ENCODE peak calls at places on chromosomes 1 and 21, in six cellular contexts. One of them, this sample, is unnamed.
A peak's percentile ranks its signal among the peaks of the same experiment; 100 is the strongest.

GRCh38 chr1:225768662-225769426 is 8.8 kb upstream of the SRP9 start:
- DNase-seq in lung: no peak
- DNase-seq in right atrium auricular region: no peak
- DNase-seq in HCT116: no peak
- DNase-seq in fibroblast of villous mesenchyme: no peak
- DNase-seq in Peyer's patch: no peak
- DNase-seq in this sample: no peak

GRCh38 chr1:91803847-91804545 is 82.0 kb downstream of the TGFBR3 start:
- DNase-seq in right atrium auricular region: no peak
- DNase-seq in Peyer's patch: no peak
- DNase-seq in lung: no peak
- DNase-seq in fibroblast of villous mesenchyme: no peak
- DNase-seq in HCT116: no peak
- DNase-seq in this sample: no peak

GRCh38 chr1:171563675-171564074 is 58.4 kb upstream of the MYOCOS start:
- DNase-seq in right atrium auricular region: no peak
- DNase-seq in lung: no peak
- DNase-seq in Peyer's patch: no peak
- DNase-seq in HCT116: no peak
- DNase-seq in fibroblast of villous mesenchyme: peak; percentile 37
- DNase-seq in this sample: peak; percentile 20

GRCh38 chr1:149929847-149930246 is 2.2 kb upstream of the SF3B4 start:
- DNase-seq in lung: no peak
- DNase-seq in right atrium auricular region: no peak
- DNase-seq in HCT116: no peak
- DNase-seq in fibroblast of villous mesenchyme: no peak
- DNase-seq in Peyer's patch: no peak
- DNase-seq in this sample: no peak

GRCh38 chr1:43525995-43526394 is 4.7 kb upstream of the PTPRF start:
- DNase-seq in Peyer's patch: peak; percentile 46
- DNase-seq in fibroblast of villous mesenchyme: peak; percentile 61
- DNase-seq in HCT116: peak; percentile 67
- DNase-seq in right atrium auricular region: no peak
- DNase-seq in lung: no peak
- DNase-seq in this sample: peak; percentile 76

GRCh38 chr1:2553871-2554620 is 2.1 kb upstream of the TNFRSF14 start:
- DNase-seq in Peyer's patch: no peak
- DNase-seq in HCT116: no peak
- DNase-seq in right atrium auricular region: no peak
- DNase-seq in fibroblast of villous mesenchyme: no peak
- DNase-seq in lung: no peak
- DNase-seq in this sample: no peak

GRCh38 chr1:81471255-81471654 is 329.5 kb upstream of the ADGRL2 start:
- DNase-seq in HCT116: no peak
- DNase-seq in lung: no peak
- DNase-seq in Peyer's patch: no peak
- DNase-seq in right atrium auricular region: no peak
- DNase-seq in fibroblast of villous mesenchyme: no peak
- DNase-seq in this sample: no peak

GRCh38 chr1:37305841-37306240 is 168.5 kb upstream of the ZC3H12A start:
- DNase-seq in Peyer's patch: no peak
- DNase-seq in HCT116: no peak
- DNase-seq in right atrium auricular region: no peak
- DNase-seq in lung: no peak
- DNase-seq in fibroblast of villous mesenchyme: no peak
- DNase-seq in this sample: no peak

GRCh38 chr1:153272186-153272585 is 12.7 kb downstream of the LORICRIN start:
- DNase-seq in Peyer's patch: no peak
- DNase-seq in right atrium auricular region: no peak
- DNase-seq in HCT116: no peak
- DNase-seq in fibroblast of villous mesenchyme: no peak
- DNase-seq in lung: no peak
- DNase-seq in this sample: no peak

GRCh38 chr21:21622460-21623234 is 624.4 kb downstream of the NCAM2 start:
- DNase-seq in fibroblast of villous mesenchyme: no peak
- DNase-seq in lung: no peak
- DNase-seq in HCT116: no peak
- DNase-seq in right atrium auricular region: no peak
- DNase-seq in Peyer's patch: no peak
- DNase-seq in this sample: no peak

GRCh38 chr1:64536836-64537490 is 67.0 kb downstream of the CACHD1 start:
- DNase-seq in lung: peak; percentile 43
- DNase-seq in HCT116: no peak
- DNase-seq in fibroblast of villous mesenchyme: no peak
- DNase-seq in Peyer's patch: no peak
- DNase-seq in right atrium auricular region: no peak
- DNase-seq in this sample: no peak

GRCh38 chr1:160665330-160666078 is 18.7 kb upstream of the SLAMF1 start:
- DNase-seq in HCT116: no peak
- DNase-seq in Peyer's patch: no peak
- DNase-seq in lung: peak; percentile 63
- DNase-seq in right atrium auricular region: peak; percentile 73
- DNase-seq in fibroblast of villous mesenchyme: peak; percentile 37
- DNase-seq in this sample: no peak
- H3K4me3 ChIP-seq in HCT116: no peak overlapping the region
- H3K4me3 ChIP-seq in Peyer's patch: no peak overlapping the region
- H3K4me3 ChIP-seq in lung: no peak overlapping the region
- H3K4me3 ChIP-seq in right atrium auricular region: no peak overlapping the region
- H3K4me3 ChIP-seq in fibroblast of villous mesenchyme: no peak overlapping the region
- H3K4me3 ChIP-seq in this sample: no peak overlapping the region

GRCh38 chr1:151737479-151737878 is 16.2 kb downstream of the RIIAD1 start:
- DNase-seq in fibroblast of villous mesenchyme: no peak
- DNase-seq in Peyer's patch: no peak
- DNase-seq in lung: no peak
- DNase-seq in HCT116: no peak
- DNase-seq in right atrium auricular region: no peak
- DNase-seq in this sample: no peak

GRCh38 chr1:151741516-151741915 is 20.2 kb downstream of the RIIAD1 start:
- DNase-seq in lung: no peak
- DNase-seq in HCT116: no peak
- DNase-seq in right atrium auricular region: no peak
- DNase-seq in Peyer's patch: no peak
- DNase-seq in fibroblast of villous mesenchyme: no peak
- DNase-seq in this sample: no peak

GRCh38 chr1:151739590-151740355 is 18.5 kb downstream of the RIIAD1 start:
- DNase-seq in Peyer's patch: no peak
- DNase-seq in fibroblast of villous mesenchyme: no peak
- DNase-seq in HCT116: no peak
- DNase-seq in right atrium auricular region: no peak
- DNase-seq in lung: no peak
- DNase-seq in this sample: no peak
- TF ChIP-seq CTCF in Peyer's patch: no peak
- TF ChIP-seq CTCF in fibroblast of villous mesenchyme: no peak
- TF ChIP-seq CTCF in HCT116: no peak
- TF ChIP-seq CTCF in right atrium auricular region: no peak
- TF ChIP-seq CTCF in lung: no peak
- TF ChIP-seq CTCF in this sample: no peak

GRCh38 chr1:235867903-235868469 is 1.3 kb upstream of the LYST start:
- DNase-seq in Peyer's patch: no peak
- DNase-seq in fibroblast of villous mesenchyme: no peak
- DNase-seq in right atrium auricular region: no peak
- DNase-seq in HCT116: no peak
- DNase-seq in lung: no peak
- DNase-seq in this sample: no peak
- H3K4me3 ChIP-seq in Peyer's patch: peak overlapping the region; percentile 97
- H3K4me3 ChIP-seq in fibroblast of villous mesenchyme: no peak overlapping the region
- H3K4me3 ChIP-seq in right atrium auricular region: peak overlapping the region; percentile 96
- H3K4me3 ChIP-seq in HCT116: no peak overlapping the region
- H3K4me3 ChIP-seq in lung: no peak overlapping the region
- H3K4me3 ChIP-seq in this sample: no peak overlapping the region

DNA sequence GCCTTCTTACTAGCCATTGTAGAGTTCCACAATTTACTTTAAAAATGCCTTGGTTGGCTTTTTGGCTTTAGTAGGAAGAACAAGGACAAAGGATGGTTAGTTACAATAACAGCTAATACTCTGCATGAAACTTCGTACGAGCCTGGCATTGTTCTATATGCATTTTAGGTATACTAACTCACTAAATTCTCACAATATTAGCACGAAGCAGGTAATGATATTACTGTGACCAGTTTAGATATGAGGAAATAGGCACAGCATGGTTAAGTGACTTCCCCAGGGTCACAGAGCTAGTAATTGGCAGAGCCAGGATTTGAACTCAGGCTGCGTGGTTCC is 50.5 kb upstream of the CYP2J2 start:
- DNase-seq in HCT116: no peak
- DNase-seq in Peyer's patch: no peak
- DNase-seq in fibroblast of villous mesenchyme: no peak
- DNase-seq in right atrium auricular region: no peak
- DNase-seq in lung: no peak
- DNase-seq in this sample: no peak
- TF ChIP-seq CTCF in HCT116: no peak
- TF ChIP-seq CTCF in Peyer's patch: no peak
- TF ChIP-seq CTCF in fibroblast of villous mesenchyme: no peak
- TF ChIP-seq CTCF in right atrium auricular region: no peak
- TF ChIP-seq CTCF in lung: no peak
- TF ChIP-seq CTCF in this sample: no peak

This sample was measured in AG10803.